ENCODE peak calls at places on chromosomes 12 and 14, in eight cellular contexts. L is choroid plexus epithelial cell; N is CD8-positive, alpha-beta T cell; X is transverse colon; Q is epithelial cell of proximal tubule; D is AG04450; C is thyroid gland; T is IMR-90. B is an unnamed sample.

GRCh38 chr14:94142247-94142646 is 12.8 kb upstream of the IFI27L2 start:
- DNase-seq in L (no peak), N (no peak), X (no peak), Q (no peak), D (no peak), C (no peak), T (no peak), B (no peak)

GRCh38 chr12:106750524-106750923 is 24.0 kb upstream of the RIC8B start:
- DNase-seq in L (no peak), N (no peak), X (no peak), Q (no peak), D (no peak), C (no peak), T (no peak), B (no peak)

GRCh38 chr14:76919811-76920571 is 93.8 kb downstream of the LRRC74A start:
- DNase-seq in L (peak), N (no peak), X (peak), Q (peak), D (peak), C (peak), T (peak), B (peak)

GRCh38 chr12:49582840-49583239 is 14.9 kb upstream of the MCRS1 start:
- DNase-seq in L (peak), N (no peak), X (no peak), Q (no peak), D (no peak), C (peak), T (peak), B (no peak)

GRCh38 chr12:82638324-82638723 is 48.4 kb upstream of the TMTC2 start:
- DNase-seq in L (no peak), N (no peak), X (no peak), Q (no peak), D (no peak), C (no peak), T (no peak), B (no peak)

GRCh38 chr12:17928708-17929366 is 161.2 kb downstream of the RERGL start:
- DNase-seq in L (peak), N (no peak), X (no peak), Q (peak), D (no peak), C (no peak), T (peak), B (no peak)

GRCh38 chr12:6183689-6184441 is 16.3 kb upstream of the CD9 start:
- DNase-seq in L (peak), N (no peak), X (peak), Q (no peak), D (no peak), C (no peak), T (peak), B (peak)

GRCh38 chr14:77064535-77065178 is 33.4 kb upstream of the CIPC start:
- DNase-seq in L (no peak), N (no peak), X (no peak), Q (no peak), D (no peak), C (no peak), T (no peak), B (no peak)

GRCh38 chr14:61512026-61512425 is 183.3 kb upstream of the HIF1A start:
- DNase-seq in L (peak), N (no peak), X (no peak), Q (no peak), D (no peak), C (no peak), T (no peak), B (no peak)

GRCh38 chr12:6367065-6367968 is 8.0 kb downstream of the SCNN1A start:
- DNase-seq in L (peak), N (peak), X (no peak), Q (no peak), D (no peak), C (no peak), T (peak), B (peak)

GRCh38 chr12:62749586-62749985 is 185.4 kb downstream of the PPM1H start:
- DNase-seq in L (no peak), N (no peak), X (no peak), Q (no peak), D (no peak), C (no peak), T (no peak), B (no peak)

GRCh38 chr14:51386983-51387730 is 147.1 kb downstream of the TMX1 start:
- DNase-seq in L (no peak), N (no peak), X (no peak), Q (no peak), D (no peak), C (no peak), T (no peak), B (no peak)

GRCh38 chr14:73662439-73663056 is 17.8 kb downstream of the DNAL1 start:
- DNase-seq in L (peak), N (no peak), X (no peak), Q (peak), D (peak), C (peak), T (peak), B (peak)

GRCh38 chr12:109793411-109793810 is 39.8 kb downstream of the TRPV4 start:
- DNase-seq in L (no peak), N (no peak), X (no peak), Q (no peak), D (no peak), C (no peak), T (no peak), B (no peak)

DNA sequence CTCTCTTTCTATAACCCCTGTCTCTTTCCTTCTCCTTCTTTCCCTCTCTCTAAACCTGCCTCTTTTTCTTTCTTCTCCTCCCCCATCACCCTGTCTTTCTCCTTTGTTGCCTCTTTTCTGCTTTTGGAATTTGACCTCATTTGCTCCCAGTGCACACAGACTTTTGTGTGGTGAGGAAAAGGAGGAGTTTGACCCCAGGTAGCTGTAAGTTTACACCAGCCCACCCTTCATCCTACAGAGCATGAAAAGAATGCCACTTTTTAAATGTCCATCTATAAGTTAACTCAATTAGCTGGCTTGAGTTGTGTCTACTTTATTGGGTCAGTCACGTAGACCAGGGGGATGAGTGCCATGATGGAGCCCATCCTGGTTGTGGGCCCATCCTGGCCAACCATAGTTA is 146.8 kb upstream of the SLC38A2 start:
- DNase-seq in L (no peak), N (no peak), X (no peak), Q (no peak), D (no peak), C (no peak), T (no peak), B (no peak)
- H3K4me3 ChIP-seq in L (no peak), N (no peak), X (no peak), Q (no peak), D (no peak), C (no peak), T (no peak), B (no peak)

GRCh38 chr12:464484-465267 is 4.9 kb downstream of the B4GALNT3 start:
- DNase-seq in L (no peak), N (no peak), X (no peak), Q (no peak), D (no peak), C (peak), T (no peak), B (no peak)

GRCh38 chr12:466762-467161 is 7.0 kb downstream of the B4GALNT3 start:
- DNase-seq in L (no peak), N (no peak), X (no peak), Q (no peak), D (no peak), C (no peak), T (no peak), B (no peak)

GRCh38 chr12:467591-467990 is 7.9 kb downstream of the B4GALNT3 start:
- DNase-seq in L (peak), N (no peak), X (no peak), Q (no peak), D (no peak), C (no peak), T (no peak), B (no peak)

GRCh38 chr12:468671-469389 is 9.1 kb downstream of the B4GALNT3 start:
- DNase-seq in L (no peak), N (no peak), X (no peak), Q (no peak), D (no peak), C (no peak), T (peak), B (peak)

GRCh38 chr12:466039-466438 is 6.3 kb downstream of the B4GALNT3 start:
- DNase-seq in L (no peak), N (no peak), X (peak), Q (no peak), D (no peak), C (peak), T (no peak), B (peak)
- H3K4me3 ChIP-seq in L (no peak), N (no peak), X (no peak), Q (no peak), D (no peak), C (no peak), T (no peak), B (no peak)

GRCh38 chr12:90327783-90328743 is 619.4 kb upstream of the ATP2B1 start:
- DNase-seq in L (no peak), N (no peak), X (no peak), Q (no peak), D (no peak), C (no peak), T (no peak), B (no peak)
- H3K4me3 ChIP-seq in L (no peak), N (no peak), X (no peak), Q (no peak), D (no peak), C (no peak), T (no peak), B (no peak)

GRCh38 chr14:105026033-105026785 is 5.3 kb upstream of the CDCA4 start:
- DNase-seq in L (peak), N (no peak), X (no peak), Q (no peak), D (no peak), C (no peak), T (peak), B (no peak)
- H3K4me3 ChIP-seq in L (no peak), N (no peak), X (no peak), Q (no peak), D (no peak), C (no peak), T (no peak), B (no peak)

B was measured in colonic mucosa.